ENCODE peak calls at places on chromosomes 13 and 19, in nine cellular contexts. Y is left ventricle myocardium inferior, O is cardiac muscle cell, U is fibroblast of pulmonary artery, I is cardiac fibroblast, K is brain microvascular endothelial cell, N is transverse colon, V is lower leg skin, M is WERI-Rb-1. A is an unnamed sample.

GRCh38 chr19:53772943-53773342 is 51.2 kb downstream of the NLRP12 start:
- DNase-seq in M (peak; percentile 44), I (peak; percentile 61), N (peak; percentile 21), U (peak; percentile 73), O (peak; percentile 68), Y (no peak), V (peak; percentile 61), K (peak; percentile 70), A (peak; percentile 58)

GRCh38 chr19:17240855-17241399 is 4.8 kb downstream of the NR2F6 start:
- DNase-seq in V (no peak), U (no peak), I (no peak), M (no peak), N (no peak), K (no peak), Y (no peak), O (no peak), A (no peak)

GRCh38 chr19:1608414-1609391 is 3.4 kb upstream of the UQCR11 start:
- DNase-seq in V (no peak), U (no peak), I (no peak), M (no peak), K (no peak), N (no peak), Y (no peak), O (no peak), A (no peak)

GRCh38 chr19:44576843-44577565 is 36.4 kb upstream of the IGSF23 start:
- DNase-seq in U (peak; percentile 37), N (peak; percentile 57), I (peak; percentile 37), O (no peak), Y (no peak), K (peak; percentile 14), V (no peak), M (peak; percentile 53), A (peak; percentile 9)

GRCh38 chr13:75550159-75550567 is 572 bp downstream of the UCHL3 start:
- DNase-seq in V (no peak), N (peak; percentile 41), K (peak; percentile 83), U (peak; percentile 70), I (peak; percentile 63), O (peak; percentile 70), Y (no peak), M (no peak), A (peak; percentile 61)

GRCh38 chr19:32138416-32138815 is 207.0 kb upstream of the ZNF507 start:
- DNase-seq in I (no peak), O (no peak), K (no peak), Y (no peak), U (no peak), N (no peak), V (no peak), M (peak; percentile 17), A (no peak)

GRCh38 chr19:2047449-2048103 is 3.5 kb downstream of the MKNK2 start:
- DNase-seq in M (no peak), V (peak; percentile 37), U (no peak), N (peak; percentile 57), Y (no peak), K (no peak), I (peak; percentile 50), O (no peak), A (peak; percentile 29)

GRCh38 chr19:58326501-58326913 is 287 bp upstream of the ZSCAN22 start:
- DNase-seq in V (no peak), N (no peak), U (no peak), K (no peak), Y (no peak), M (no peak), O (no peak), I (no peak), A (no peak)

GRCh38 chr13:80131204-80131603 is 209.7 kb downstream of the SPRY2 start:
- DNase-seq in U (peak; percentile 81), Y (peak; percentile 86), V (peak; percentile 23), N (peak; percentile 81), K (peak; percentile 75), I (peak; percentile 81), M (peak; percentile 9), O (peak; percentile 82), A (peak; percentile 20)

GRCh38 chr19:1131718-1132552 is 28.1 kb downstream of the GPX4 start:
- DNase-seq in O (peak; percentile 94), V (peak; percentile 81), Y (peak; percentile 86), I (peak; percentile 95), U (peak; percentile 92), K (peak; percentile 70), N (peak; percentile 93), M (no peak), A (peak; percentile 89)

GRCh38 chr19:7500811-7501450 is 12.1 kb upstream of the PEX11G start:
- DNase-seq in U (no peak), I (peak; percentile 23), V (no peak), N (peak; percentile 74), O (no peak), Y (no peak), M (peak; percentile 92), K (peak; percentile 39), A (no peak)

GRCh38 chr19:5102520-5102919 is 133.6 kb downstream of the KDM4B start:
- DNase-seq in M (no peak), U (no peak), N (no peak), O (no peak), Y (no peak), K (no peak), I (no peak), V (no peak), A (no peak)

GRCh38 chr13:60162096-60162495 is 1.6 kb downstream of the DIAPH3 start:
- DNase-seq in K (no peak), Y (no peak), N (no peak), U (no peak), O (no peak), V (no peak), M (no peak), I (no peak), A (no peak)
- TF ChIP-seq CTCF in K (no peak), Y (no peak), N (no peak), U (no peak), O (no peak), V (no peak), M (no peak), I (no peak), A (no peak)

DNA sequence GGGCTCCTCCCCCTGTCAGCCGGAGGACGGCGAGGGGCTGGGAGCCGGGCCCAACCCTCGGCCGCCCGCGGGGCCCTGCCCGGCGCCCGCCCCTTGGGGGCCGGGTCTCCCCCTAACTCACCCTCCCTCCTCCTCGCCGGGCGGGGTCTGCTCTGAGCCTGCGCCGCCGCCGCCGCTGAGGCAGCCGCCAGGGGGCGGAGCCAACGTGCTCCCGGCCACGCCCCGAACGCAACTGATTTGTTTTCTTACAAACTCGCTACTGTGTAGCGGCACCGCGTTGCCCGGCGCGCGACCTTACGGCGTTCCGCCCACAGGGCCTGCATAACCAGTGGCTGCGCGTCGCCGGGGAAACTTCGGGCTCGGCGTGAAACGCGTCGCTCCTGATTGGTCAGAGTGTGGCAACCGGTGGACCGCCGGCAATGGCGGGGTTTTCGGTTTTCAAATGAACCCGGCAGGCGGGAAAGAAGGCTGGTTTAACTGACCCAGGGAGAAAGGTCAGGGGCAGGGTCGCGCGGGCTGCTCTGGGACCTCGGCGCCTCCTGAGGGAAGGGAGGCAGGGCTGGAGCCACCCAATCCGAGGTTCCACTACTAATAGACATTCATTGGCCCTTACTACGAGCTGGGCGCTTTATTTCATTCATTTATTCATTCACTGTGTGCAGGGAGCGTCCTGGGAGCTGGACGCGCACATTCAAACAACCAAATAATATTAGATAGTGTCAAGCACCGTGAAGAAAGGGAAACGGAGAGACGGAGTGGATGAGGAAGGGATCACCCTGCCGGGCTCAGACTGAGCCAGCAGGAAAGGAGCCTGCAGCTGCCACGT is at the start of gene CDKN2D:
- DNase-seq in Y (peak; percentile 100), N (peak; percentile 100), I (peak; percentile 100), V (peak; percentile 100), U (peak; percentile 100), K (peak; percentile 100), O (peak; percentile 100), M (peak; percentile 100), A (peak; percentile 99)
- TF ChIP-seq CTCF in Y (peak; percentile 61), N (peak; percentile 59), I (no peak), V (no peak), U (no peak), K (no peak), O (peak; percentile 10), M (no peak), A (peak; percentile 82)

DNA sequence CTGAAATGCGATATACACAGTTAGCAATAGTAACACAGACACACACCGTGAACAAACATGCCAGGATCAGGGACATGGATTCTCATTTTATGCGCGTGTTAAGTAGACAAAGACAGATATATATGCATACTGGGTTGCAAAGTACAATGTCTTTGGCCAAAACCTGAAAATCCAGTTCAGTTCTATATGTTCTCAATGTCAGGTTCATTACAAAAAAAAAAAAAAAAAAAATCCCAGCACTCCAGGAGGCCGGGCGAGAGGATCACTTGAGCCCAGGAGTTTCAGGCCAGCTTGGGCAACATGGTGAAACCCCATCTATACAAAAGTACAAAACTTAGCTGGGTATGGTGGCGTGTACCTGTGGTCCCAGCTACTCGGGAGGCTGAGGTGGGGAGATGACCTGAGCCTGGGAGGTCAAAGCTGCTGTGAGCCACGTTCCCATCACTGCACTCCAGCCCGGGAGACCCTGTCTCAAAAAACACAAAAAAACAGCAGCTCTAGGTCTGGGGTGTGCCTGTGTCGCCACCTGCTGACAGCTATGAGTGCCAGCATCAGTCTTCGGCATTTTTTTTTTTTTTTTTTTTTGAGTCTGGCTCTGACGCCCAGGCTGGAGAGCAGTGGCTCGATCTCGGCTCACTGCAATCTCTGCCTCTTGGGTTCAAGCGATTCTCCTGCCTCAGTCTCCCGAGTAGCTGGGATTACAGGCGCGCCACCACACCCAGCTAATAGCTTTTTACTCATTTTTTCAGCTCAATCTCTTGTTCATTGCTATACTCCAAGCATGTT is 10.3 kb downstream of the AP2S1 start:
- DNase-seq in I (peak; percentile 77), M (peak; percentile 55), N (peak; percentile 51), V (no peak), Y (no peak), U (peak; percentile 78), O (peak; percentile 78), K (peak; percentile 37), A (no peak)
- TF ChIP-seq CTCF in I (peak; percentile 85), M (peak; percentile 75), N (peak; percentile 97), V (no peak), Y (peak; percentile 84), U (peak; percentile 84), O (peak; percentile 79), K (peak; percentile 88), A (peak; percentile 95)

GRCh38 chr13:95660981-95661581 is 15.9 kb upstream of the DNAJC3 start:
- DNase-seq in Y (no peak), M (peak; percentile 51), O (peak; percentile 68), V (no peak), I (peak; percentile 70), U (peak; percentile 69), K (peak; percentile 46), N (no peak), A (peak; percentile 59)
- TF ChIP-seq CTCF in Y (peak; percentile 69), M (peak; percentile 45), O (peak; percentile 61), V (no peak), I (peak; percentile 52), U (peak; percentile 61), K (peak; percentile 54), N (peak; percentile 59), A (peak; percentile 86)